ENCODE peak calls at places on chromosome 19, in nine cellular contexts. One of them, this sample, is unnamed.

GRCh38 chr19:34220472-34221063 is 33.8 kb upstream of the GARRE1 start:
- DNase-seq in neural progenitor cell: peak; percentile 65
- DNase-seq in GM23338: peak; percentile 83
- DNase-seq in HCT116: peak; percentile 64
- DNase-seq in PC-3: peak; percentile 77
- DNase-seq in GM23248: peak; percentile 72
- DNase-seq in SK-N-SH: peak; percentile 67
- DNase-seq in hepatocyte: peak; percentile 72
- DNase-seq in MM.1S: peak; percentile 44
- DNase-seq in this sample: peak; percentile 73

GRCh38 chr19:3350014-3350663 is 16.2 kb upstream of the NFIC start:
- DNase-seq in neural progenitor cell: no peak
- DNase-seq in GM23338: no peak
- DNase-seq in HCT116: no peak
- DNase-seq in PC-3: peak; percentile 51
- DNase-seq in GM23248: peak; percentile 64
- DNase-seq in SK-N-SH: no peak
- DNase-seq in hepatocyte: no peak
- DNase-seq in MM.1S: no peak
- DNase-seq in this sample: no peak

GRCh38 chr19:40280608-40281221 is 4.4 kb downstream of the AKT2 start:
- DNase-seq in neural progenitor cell: no peak
- DNase-seq in GM23338: peak; percentile 51
- DNase-seq in HCT116: no peak
- DNase-seq in PC-3: no peak
- DNase-seq in GM23248: no peak
- DNase-seq in SK-N-SH: no peak
- DNase-seq in hepatocyte: peak; percentile 56
- DNase-seq in MM.1S: no peak
- DNase-seq in this sample: peak; percentile 36

GRCh38 chr19:40033989-40034560 is 22.0 kb downstream of the ZNF780B start:
- DNase-seq in neural progenitor cell: no peak
- DNase-seq in GM23338: no peak
- DNase-seq in HCT116: no peak
- DNase-seq in PC-3: no peak
- DNase-seq in GM23248: no peak
- DNase-seq in SK-N-SH: no peak
- DNase-seq in hepatocyte: no peak
- DNase-seq in MM.1S: no peak
- DNase-seq in this sample: no peak

GRCh38 chr19:31118292-31118925 is 230.8 kb downstream of the TSHZ3 start:
- DNase-seq in neural progenitor cell: peak; percentile 6
- DNase-seq in GM23338: peak; percentile 23
- DNase-seq in HCT116: no peak
- DNase-seq in PC-3: no peak
- DNase-seq in GM23248: no peak
- DNase-seq in SK-N-SH: no peak
- DNase-seq in hepatocyte: no peak
- DNase-seq in MM.1S: no peak
- DNase-seq in this sample: no peak

GRCh38 chr19:54521022-54521859 is 18.6 kb downstream of the LAIR2 start:
- DNase-seq in neural progenitor cell: no peak
- DNase-seq in GM23338: no peak
- DNase-seq in HCT116: no peak
- DNase-seq in PC-3: no peak
- DNase-seq in GM23248: no peak
- DNase-seq in SK-N-SH: no peak
- DNase-seq in hepatocyte: no peak
- DNase-seq in MM.1S: no peak
- DNase-seq in this sample: no peak

GRCh38 chr19:56637976-56638555 is 4.9 kb upstream of the SMIM17 start:
- DNase-seq in neural progenitor cell: peak; percentile 95
- DNase-seq in GM23338: peak; percentile 91
- DNase-seq in HCT116: no peak
- DNase-seq in PC-3: peak; percentile 76
- DNase-seq in GM23248: peak; percentile 81
- DNase-seq in SK-N-SH: no peak
- DNase-seq in hepatocyte: peak; percentile 70
- DNase-seq in MM.1S: peak; percentile 79
- DNase-seq in this sample: peak; percentile 41

GRCh38 chr19:33662391-33662790 is 40.6 kb downstream of the CHST8 start:
- DNase-seq in neural progenitor cell: no peak
- DNase-seq in GM23338: no peak
- DNase-seq in HCT116: no peak
- DNase-seq in PC-3: no peak
- DNase-seq in GM23248: no peak
- DNase-seq in SK-N-SH: no peak
- DNase-seq in hepatocyte: no peak
- DNase-seq in MM.1S: no peak
- DNase-seq in this sample: no peak

GRCh38 chr19:2443785-2444182 is 13.0 kb downstream of the LMNB2 start:
- DNase-seq in neural progenitor cell: no peak
- DNase-seq in GM23338: no peak
- DNase-seq in HCT116: no peak
- DNase-seq in PC-3: no peak
- DNase-seq in GM23248: no peak
- DNase-seq in SK-N-SH: no peak
- DNase-seq in hepatocyte: no peak
- DNase-seq in MM.1S: no peak
- DNase-seq in this sample: no peak

GRCh38 chr19:7869910-7870511 is 4.2 kb downstream of the PRR36 start:
- DNase-seq in neural progenitor cell: peak; percentile 81
- DNase-seq in GM23338: peak; percentile 96
- DNase-seq in HCT116: peak; percentile 79
- DNase-seq in PC-3: peak; percentile 87
- DNase-seq in GM23248: peak; percentile 37
- DNase-seq in SK-N-SH: peak; percentile 71
- DNase-seq in hepatocyte: no peak
- DNase-seq in MM.1S: peak; percentile 56
- DNase-seq in this sample: peak; percentile 89

GRCh38 chr19:38429055-38429810 is 3.2 kb upstream of the RASGRP4 start:
- DNase-seq in neural progenitor cell: no peak
- DNase-seq in GM23338: no peak
- DNase-seq in HCT116: no peak
- DNase-seq in PC-3: no peak
- DNase-seq in GM23248: no peak
- DNase-seq in SK-N-SH: no peak
- DNase-seq in hepatocyte: no peak
- DNase-seq in MM.1S: no peak
- DNase-seq in this sample: no peak

GRCh38 chr19:38425222-38425809 is 703 bp downstream of the RASGRP4 start:
- DNase-seq in neural progenitor cell: no peak
- DNase-seq in GM23338: no peak
- DNase-seq in HCT116: no peak
- DNase-seq in PC-3: no peak
- DNase-seq in GM23248: no peak
- DNase-seq in SK-N-SH: no peak
- DNase-seq in hepatocyte: no peak
- DNase-seq in MM.1S: no peak
- DNase-seq in this sample: no peak

GRCh38 chr19:38424272-38424671 is 1.7 kb downstream of the RASGRP4 start:
- DNase-seq in neural progenitor cell: no peak
- DNase-seq in GM23338: no peak
- DNase-seq in HCT116: no peak
- DNase-seq in PC-3: no peak
- DNase-seq in GM23248: no peak
- DNase-seq in SK-N-SH: no peak
- DNase-seq in hepatocyte: no peak
- DNase-seq in MM.1S: no peak
- DNase-seq in this sample: no peak

GRCh38 chr19:38422405-38422804 is 3.6 kb downstream of the RASGRP4 start:
- DNase-seq in neural progenitor cell: no peak
- DNase-seq in GM23338: no peak
- DNase-seq in HCT116: no peak
- DNase-seq in PC-3: no peak
- DNase-seq in GM23248: no peak
- DNase-seq in SK-N-SH: no peak
- DNase-seq in hepatocyte: no peak
- DNase-seq in MM.1S: no peak
- DNase-seq in this sample: no peak

DNA sequence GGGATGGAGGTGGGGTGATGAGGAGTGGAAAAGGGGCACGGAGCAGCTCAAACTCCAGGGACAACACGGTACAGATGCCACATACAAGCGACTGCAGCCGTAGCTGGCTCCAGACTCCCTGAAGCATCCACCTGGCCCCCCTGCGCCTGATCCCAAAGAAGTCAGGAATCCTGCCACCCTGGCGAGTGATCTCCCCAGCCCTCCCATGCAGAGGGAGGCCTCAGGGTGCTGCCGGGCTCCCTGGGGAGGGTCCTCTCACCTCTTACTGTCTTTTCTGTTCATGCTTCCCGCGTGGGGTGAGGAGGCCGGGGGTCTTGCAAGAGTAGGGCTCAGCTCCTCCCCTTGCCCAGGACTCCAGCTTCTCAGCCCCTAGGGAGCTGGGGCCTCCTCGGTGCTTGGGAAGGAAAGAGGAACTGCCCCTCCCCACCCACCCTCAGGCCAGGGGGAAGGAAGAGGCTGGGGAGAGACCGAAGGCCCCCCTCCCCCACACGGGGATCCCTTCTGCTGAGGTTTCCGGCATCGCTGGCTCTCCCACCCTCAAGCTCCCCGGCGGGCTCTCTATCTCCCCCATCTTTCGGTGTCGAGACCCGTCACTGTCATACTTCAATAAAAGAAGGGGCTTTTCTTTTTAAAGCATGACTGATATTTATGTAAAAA is at the start of gene RASGRP4:
- DNase-seq in neural progenitor cell: no peak
- DNase-seq in GM23338: peak; percentile 75
- DNase-seq in HCT116: no peak
- DNase-seq in PC-3: no peak
- DNase-seq in GM23248: no peak
- DNase-seq in SK-N-SH: no peak
- DNase-seq in hepatocyte: no peak
- DNase-seq in MM.1S: no peak
- DNase-seq in this sample: no peak
- TF ChIP-seq EZH2phosphoT487 in neural progenitor cell: no peak
- TF ChIP-seq EZH2phosphoT487 in GM23338: no peak
- TF ChIP-seq EZH2phosphoT487 in HCT116: no peak
- TF ChIP-seq EZH2phosphoT487 in PC-3: no peak
- TF ChIP-seq EZH2phosphoT487 in GM23248: no peak
- TF ChIP-seq EZH2phosphoT487 in SK-N-SH: no peak
- TF ChIP-seq EZH2phosphoT487 in hepatocyte: no peak
- TF ChIP-seq EZH2phosphoT487 in MM.1S: no peak
- TF ChIP-seq EZH2phosphoT487 in this sample: no peak

GRCh38 chr19:48391100-48392005 is at the start of gene KDELR1:
- DNase-seq in neural progenitor cell: peak; percentile 84
- DNase-seq in GM23338: peak; percentile 76
- DNase-seq in HCT116: no peak
- DNase-seq in PC-3: peak; percentile 64
- DNase-seq in GM23248: peak; percentile 88
- DNase-seq in SK-N-SH: peak; percentile 96
- DNase-seq in hepatocyte: peak; percentile 93
- DNase-seq in MM.1S: peak; percentile 49
- DNase-seq in this sample: peak; percentile 72
- TF ChIP-seq EZH2phosphoT487 in neural progenitor cell: no peak
- TF ChIP-seq EZH2phosphoT487 in GM23338: no peak
- TF ChIP-seq EZH2phosphoT487 in HCT116: no peak
- TF ChIP-seq EZH2phosphoT487 in PC-3: no peak
- TF ChIP-seq EZH2phosphoT487 in GM23248: no peak
- TF ChIP-seq EZH2phosphoT487 in SK-N-SH: no peak
- TF ChIP-seq EZH2phosphoT487 in hepatocyte: no peak
- TF ChIP-seq EZH2phosphoT487 in MM.1S: no peak
- TF ChIP-seq EZH2phosphoT487 in this sample: no peak

GRCh38 chr19:38665219-38665931 is 17.9 kb downstream of the ACTN4 start:
- DNase-seq in neural progenitor cell: no peak
- DNase-seq in GM23338: no peak
- DNase-seq in HCT116: no peak
- DNase-seq in PC-3: no peak
- DNase-seq in GM23248: peak; percentile 46
- DNase-seq in SK-N-SH: no peak
- DNase-seq in hepatocyte: no peak
- DNase-seq in MM.1S: no peak
- DNase-seq in this sample: no peak

GRCh38 chr19:38667552-38668205 is 20.2 kb downstream of the ACTN4 start:
- DNase-seq in neural progenitor cell: no peak
- DNase-seq in GM23338: no peak
- DNase-seq in HCT116: no peak
- DNase-seq in PC-3: peak; percentile 46
- DNase-seq in GM23248: peak; percentile 88
- DNase-seq in SK-N-SH: no peak
- DNase-seq in hepatocyte: peak; percentile 63
- DNase-seq in MM.1S: no peak
- DNase-seq in this sample: no peak

GRCh38 chr19:38665950-38666661 is 18.7 kb downstream of the ACTN4 start:
- DNase-seq in neural progenitor cell: peak; percentile 85
- DNase-seq in GM23338: peak; percentile 98
- DNase-seq in HCT116: no peak
- DNase-seq in PC-3: peak; percentile 66
- DNase-seq in GM23248: peak; percentile 54
- DNase-seq in SK-N-SH: no peak
- DNase-seq in hepatocyte: peak; percentile 55
- DNase-seq in MM.1S: no peak
- DNase-seq in this sample: no peak

GRCh38 chr19:38664503-38665211 is 17.2 kb downstream of the ACTN4 start:
- DNase-seq in neural progenitor cell: no peak
- DNase-seq in GM23338: no peak
- DNase-seq in HCT116: no peak
- DNase-seq in PC-3: no peak
- DNase-seq in GM23248: no peak
- DNase-seq in SK-N-SH: no peak
- DNase-seq in hepatocyte: no peak
- DNase-seq in MM.1S: no peak
- DNase-seq in this sample: peak; percentile 37

DNA sequence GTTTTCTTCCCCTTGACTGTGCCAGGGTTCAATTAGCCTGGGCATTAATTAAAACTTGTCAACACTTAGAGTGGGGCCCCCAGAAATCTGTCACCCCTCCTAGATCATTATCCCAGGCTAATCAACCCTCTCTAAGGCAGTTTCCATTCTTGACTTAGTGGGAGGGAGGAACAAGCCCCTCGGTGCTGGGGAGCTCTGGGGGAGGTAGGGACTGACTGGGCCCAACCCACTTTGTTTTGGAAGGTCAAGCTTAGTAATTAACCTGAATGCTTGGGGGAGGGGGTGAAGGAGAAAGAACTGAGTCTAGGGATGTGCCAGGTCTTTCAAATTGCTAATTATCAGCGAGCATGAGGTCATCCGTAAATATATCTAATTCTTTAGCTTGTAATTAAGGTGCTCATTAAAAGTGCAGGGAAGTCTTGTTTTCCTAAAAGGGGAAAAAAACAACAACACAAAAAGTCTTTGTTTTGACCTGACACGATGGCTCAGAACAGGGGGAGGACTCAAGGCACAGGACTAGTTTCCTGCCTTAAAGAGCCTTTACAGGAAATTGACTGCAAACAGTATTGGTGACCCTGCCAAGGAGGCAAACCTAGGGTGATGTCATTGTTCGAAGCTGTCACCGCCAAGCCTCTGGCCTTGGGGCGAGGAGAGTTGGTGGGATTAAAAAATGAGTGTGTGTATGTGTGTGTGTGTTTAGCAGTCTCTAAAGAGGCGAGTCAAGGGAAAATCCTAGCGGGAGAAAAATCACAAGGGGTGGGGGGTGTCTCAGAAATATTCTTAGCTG is 19.4 kb downstream of the ACTN4 start:
- DNase-seq in neural progenitor cell: peak; percentile 58
- DNase-seq in GM23338: no peak
- DNase-seq in HCT116: no peak
- DNase-seq in PC-3: peak; percentile 65
- DNase-seq in GM23248: peak; percentile 90
- DNase-seq in SK-N-SH: no peak
- DNase-seq in hepatocyte: peak; percentile 79
- DNase-seq in MM.1S: no peak
- DNase-seq in this sample: peak; percentile 48
- TF ChIP-seq EZH2phosphoT487 in neural progenitor cell: no peak
- TF ChIP-seq EZH2phosphoT487 in GM23338: no peak
- TF ChIP-seq EZH2phosphoT487 in HCT116: no peak
- TF ChIP-seq EZH2phosphoT487 in PC-3: no peak
- TF ChIP-seq EZH2phosphoT487 in GM23248: no peak
- TF ChIP-seq EZH2phosphoT487 in SK-N-SH: no peak
- TF ChIP-seq EZH2phosphoT487 in hepatocyte: no peak
- TF ChIP-seq EZH2phosphoT487 in MM.1S: no peak
- TF ChIP-seq EZH2phosphoT487 in this sample: no peak

GRCh38 chr19:14409157-14410053 is 9.7 kb downstream of the DDX39A start:
- DNase-seq in neural progenitor cell: no peak
- DNase-seq in GM23338: no peak
- DNase-seq in HCT116: no peak
- DNase-seq in PC-3: no peak
- DNase-seq in GM23248: no peak
- DNase-seq in SK-N-SH: no peak
- DNase-seq in hepatocyte: no peak
- DNase-seq in MM.1S: no peak
- DNase-seq in this sample: no peak
- TF ChIP-seq EZH2phosphoT487 in neural progenitor cell: no peak
- TF ChIP-seq EZH2phosphoT487 in GM23338: no peak
- TF ChIP-seq EZH2phosphoT487 in HCT116: no peak
- TF ChIP-seq EZH2phosphoT487 in PC-3: no peak
- TF ChIP-seq EZH2phosphoT487 in GM23248: no peak
- TF ChIP-seq EZH2phosphoT487 in SK-N-SH: no peak
- TF ChIP-seq EZH2phosphoT487 in hepatocyte: no peak
- TF ChIP-seq EZH2phosphoT487 in MM.1S: no peak
- TF ChIP-seq EZH2phosphoT487 in this sample: no peak

This sample was measured in OCI-LY7.